ENCODE peak calls at places on chromosomes 16 and 17, in six cellular contexts. One of them, this sample, is unnamed.

GRCh38 chr17:50931003-50931878 is 65.1 kb upstream of the TOB1 start:
- DNase-seq in sciatic nerve: peak
- DNase-seq in stimulated activated CD8-positive, alpha-beta memory T cell treated with anti-CD3 and anti-CD28 coated beads, Interleukin-12 subunit alpha, Interleukin-12 subunit beta, amount 100 ng/mL, for 1 hour: peak
- DNase-seq in iPS-NIHi11: peak
- DNase-seq in activated CD4-positive, alpha-beta T cell treated with anti-CD3 and anti-CD28 coated beads, Interleukin-2, amount 50 U/mL, for 4 hours: peak
- DNase-seq in T-helper 17 cell: no peak
- DNase-seq in this sample: peak

GRCh38 chr17:63345598-63345997 is 100.5 kb downstream of the CYB561 start:
- DNase-seq in sciatic nerve: no peak
- DNase-seq in stimulated activated CD8-positive, alpha-beta memory T cell treated with anti-CD3 and anti-CD28 coated beads, Interleukin-12 subunit alpha, Interleukin-12 subunit beta, amount 100 ng/mL, for 1 hour: no peak
- DNase-seq in iPS-NIHi11: no peak
- DNase-seq in activated CD4-positive, alpha-beta T cell treated with anti-CD3 and anti-CD28 coated beads, Interleukin-2, amount 50 U/mL, for 4 hours: no peak
- DNase-seq in T-helper 17 cell: no peak
- DNase-seq in this sample: no peak

GRCh38 chr17:75428775-75429469 is 23.4 kb upstream of the GRB2 start:
- DNase-seq in sciatic nerve: no peak
- DNase-seq in stimulated activated CD8-positive, alpha-beta memory T cell treated with anti-CD3 and anti-CD28 coated beads, Interleukin-12 subunit alpha, Interleukin-12 subunit beta, amount 100 ng/mL, for 1 hour: no peak
- DNase-seq in iPS-NIHi11: no peak
- DNase-seq in activated CD4-positive, alpha-beta T cell treated with anti-CD3 and anti-CD28 coated beads, Interleukin-2, amount 50 U/mL, for 4 hours: no peak
- DNase-seq in T-helper 17 cell: no peak
- DNase-seq in this sample: no peak

GRCh38 chr16:77584205-77584859 is 138.0 kb upstream of the NUDT7 start:
- DNase-seq in sciatic nerve: no peak
- DNase-seq in stimulated activated CD8-positive, alpha-beta memory T cell treated with anti-CD3 and anti-CD28 coated beads, Interleukin-12 subunit alpha, Interleukin-12 subunit beta, amount 100 ng/mL, for 1 hour: no peak
- DNase-seq in iPS-NIHi11: peak
- DNase-seq in activated CD4-positive, alpha-beta T cell treated with anti-CD3 and anti-CD28 coated beads, Interleukin-2, amount 50 U/mL, for 4 hours: peak
- DNase-seq in T-helper 17 cell: no peak
- DNase-seq in this sample: peak

GRCh38 chr17:29567362-29568330 is 809 bp upstream of the ABHD15 start:
- DNase-seq in sciatic nerve: peak
- DNase-seq in stimulated activated CD8-positive, alpha-beta memory T cell treated with anti-CD3 and anti-CD28 coated beads, Interleukin-12 subunit alpha, Interleukin-12 subunit beta, amount 100 ng/mL, for 1 hour: peak
- DNase-seq in iPS-NIHi11: peak
- DNase-seq in activated CD4-positive, alpha-beta T cell treated with anti-CD3 and anti-CD28 coated beads, Interleukin-2, amount 50 U/mL, for 4 hours: peak
- DNase-seq in T-helper 17 cell: peak
- DNase-seq in this sample: peak

GRCh38 chr16:21684199-21684598 is 20.4 kb downstream of the OTOA start:
- DNase-seq in sciatic nerve: peak
- DNase-seq in stimulated activated CD8-positive, alpha-beta memory T cell treated with anti-CD3 and anti-CD28 coated beads, Interleukin-12 subunit alpha, Interleukin-12 subunit beta, amount 100 ng/mL, for 1 hour: no peak
- DNase-seq in iPS-NIHi11: peak
- DNase-seq in activated CD4-positive, alpha-beta T cell treated with anti-CD3 and anti-CD28 coated beads, Interleukin-2, amount 50 U/mL, for 4 hours: peak
- DNase-seq in T-helper 17 cell: no peak
- DNase-seq in this sample: no peak

GRCh38 chr17:28347261-28347891 is 10.0 kb downstream of the POLDIP2 start:
- DNase-seq in sciatic nerve: no peak
- DNase-seq in stimulated activated CD8-positive, alpha-beta memory T cell treated with anti-CD3 and anti-CD28 coated beads, Interleukin-12 subunit alpha, Interleukin-12 subunit beta, amount 100 ng/mL, for 1 hour: no peak
- DNase-seq in iPS-NIHi11: no peak
- DNase-seq in activated CD4-positive, alpha-beta T cell treated with anti-CD3 and anti-CD28 coated beads, Interleukin-2, amount 50 U/mL, for 4 hours: no peak
- DNase-seq in T-helper 17 cell: no peak
- DNase-seq in this sample: no peak

GRCh38 chr16:24537474-24538337 is 1.7 kb upstream of the RBBP6 start:
- DNase-seq in sciatic nerve: no peak
- DNase-seq in stimulated activated CD8-positive, alpha-beta memory T cell treated with anti-CD3 and anti-CD28 coated beads, Interleukin-12 subunit alpha, Interleukin-12 subunit beta, amount 100 ng/mL, for 1 hour: no peak
- DNase-seq in iPS-NIHi11: no peak
- DNase-seq in activated CD4-positive, alpha-beta T cell treated with anti-CD3 and anti-CD28 coated beads, Interleukin-2, amount 50 U/mL, for 4 hours: no peak
- DNase-seq in T-helper 17 cell: no peak
- DNase-seq in this sample: no peak

GRCh38 chr16:57834936-57835335 is 32.6 kb upstream of the KIFC3 start:
- DNase-seq in sciatic nerve: no peak
- DNase-seq in stimulated activated CD8-positive, alpha-beta memory T cell treated with anti-CD3 and anti-CD28 coated beads, Interleukin-12 subunit alpha, Interleukin-12 subunit beta, amount 100 ng/mL, for 1 hour: no peak
- DNase-seq in iPS-NIHi11: peak
- DNase-seq in activated CD4-positive, alpha-beta T cell treated with anti-CD3 and anti-CD28 coated beads, Interleukin-2, amount 50 U/mL, for 4 hours: no peak
- DNase-seq in T-helper 17 cell: no peak
- DNase-seq in this sample: no peak

GRCh38 chr17:19017804-19018599 is 13.4 kb upstream of the FAM83G start:
- DNase-seq in sciatic nerve: no peak
- DNase-seq in stimulated activated CD8-positive, alpha-beta memory T cell treated with anti-CD3 and anti-CD28 coated beads, Interleukin-12 subunit alpha, Interleukin-12 subunit beta, amount 100 ng/mL, for 1 hour: no peak
- DNase-seq in iPS-NIHi11: no peak
- DNase-seq in activated CD4-positive, alpha-beta T cell treated with anti-CD3 and anti-CD28 coated beads, Interleukin-2, amount 50 U/mL, for 4 hours: no peak
- DNase-seq in T-helper 17 cell: no peak
- DNase-seq in this sample: no peak

GRCh38 chr17:8402921-8403536 is 5.4 kb upstream of the RNF222 start:
- DNase-seq in sciatic nerve: no peak
- DNase-seq in stimulated activated CD8-positive, alpha-beta memory T cell treated with anti-CD3 and anti-CD28 coated beads, Interleukin-12 subunit alpha, Interleukin-12 subunit beta, amount 100 ng/mL, for 1 hour: no peak
- DNase-seq in iPS-NIHi11: no peak
- DNase-seq in activated CD4-positive, alpha-beta T cell treated with anti-CD3 and anti-CD28 coated beads, Interleukin-2, amount 50 U/mL, for 4 hours: no peak
- DNase-seq in T-helper 17 cell: no peak
- DNase-seq in this sample: no peak

GRCh38 chr16:24980077-24980793 is 34.9 kb downstream of the ARHGAP17 start:
- DNase-seq in sciatic nerve: no peak
- DNase-seq in stimulated activated CD8-positive, alpha-beta memory T cell treated with anti-CD3 and anti-CD28 coated beads, Interleukin-12 subunit alpha, Interleukin-12 subunit beta, amount 100 ng/mL, for 1 hour: no peak
- DNase-seq in iPS-NIHi11: no peak
- DNase-seq in activated CD4-positive, alpha-beta T cell treated with anti-CD3 and anti-CD28 coated beads, Interleukin-2, amount 50 U/mL, for 4 hours: no peak
- DNase-seq in T-helper 17 cell: no peak
- DNase-seq in this sample: no peak

GRCh38 chr17:77684803-77685580 is 273.5 kb upstream of the TNRC6C start:
- DNase-seq in sciatic nerve: no peak
- DNase-seq in stimulated activated CD8-positive, alpha-beta memory T cell treated with anti-CD3 and anti-CD28 coated beads, Interleukin-12 subunit alpha, Interleukin-12 subunit beta, amount 100 ng/mL, for 1 hour: no peak
- DNase-seq in iPS-NIHi11: no peak
- DNase-seq in activated CD4-positive, alpha-beta T cell treated with anti-CD3 and anti-CD28 coated beads, Interleukin-2, amount 50 U/mL, for 4 hours: no peak
- DNase-seq in T-helper 17 cell: no peak
- DNase-seq in this sample: no peak

GRCh38 chr16:10946308-10946707 is 1.9 kb downstream of the CLEC16A start:
- DNase-seq in sciatic nerve: no peak
- DNase-seq in stimulated activated CD8-positive, alpha-beta memory T cell treated with anti-CD3 and anti-CD28 coated beads, Interleukin-12 subunit alpha, Interleukin-12 subunit beta, amount 100 ng/mL, for 1 hour: no peak
- DNase-seq in iPS-NIHi11: peak
- DNase-seq in activated CD4-positive, alpha-beta T cell treated with anti-CD3 and anti-CD28 coated beads, Interleukin-2, amount 50 U/mL, for 4 hours: no peak
- DNase-seq in T-helper 17 cell: no peak
- DNase-seq in this sample: no peak

GRCh38 chr17:14351493-14351892 is 50.6 kb downstream of the HS3ST3B1 start:
- DNase-seq in sciatic nerve: no peak
- DNase-seq in stimulated activated CD8-positive, alpha-beta memory T cell treated with anti-CD3 and anti-CD28 coated beads, Interleukin-12 subunit alpha, Interleukin-12 subunit beta, amount 100 ng/mL, for 1 hour: no peak
- DNase-seq in iPS-NIHi11: no peak
- DNase-seq in activated CD4-positive, alpha-beta T cell treated with anti-CD3 and anti-CD28 coated beads, Interleukin-2, amount 50 U/mL, for 4 hours: no peak
- DNase-seq in T-helper 17 cell: no peak
- DNase-seq in this sample: no peak

GRCh38 chr16:55955845-55956244 is 80.7 kb upstream of the CES5A start:
- DNase-seq in sciatic nerve: no peak
- DNase-seq in stimulated activated CD8-positive, alpha-beta memory T cell treated with anti-CD3 and anti-CD28 coated beads, Interleukin-12 subunit alpha, Interleukin-12 subunit beta, amount 100 ng/mL, for 1 hour: no peak
- DNase-seq in iPS-NIHi11: no peak
- DNase-seq in activated CD4-positive, alpha-beta T cell treated with anti-CD3 and anti-CD28 coated beads, Interleukin-2, amount 50 U/mL, for 4 hours: no peak
- DNase-seq in T-helper 17 cell: no peak
- DNase-seq in this sample: peak

GRCh38 chr16:30398660-30399434 is 3.6 kb downstream of the ZNF48 start:
- DNase-seq in sciatic nerve: no peak
- DNase-seq in stimulated activated CD8-positive, alpha-beta memory T cell treated with anti-CD3 and anti-CD28 coated beads, Interleukin-12 subunit alpha, Interleukin-12 subunit beta, amount 100 ng/mL, for 1 hour: no peak
- DNase-seq in iPS-NIHi11: no peak
- DNase-seq in activated CD4-positive, alpha-beta T cell treated with anti-CD3 and anti-CD28 coated beads, Interleukin-2, amount 50 U/mL, for 4 hours: no peak
- DNase-seq in T-helper 17 cell: no peak
- DNase-seq in this sample: no peak

GRCh38 chr17:74678541-74678940 is 34.2 kb downstream of the CD300LF start:
- DNase-seq in sciatic nerve: no peak
- DNase-seq in stimulated activated CD8-positive, alpha-beta memory T cell treated with anti-CD3 and anti-CD28 coated beads, Interleukin-12 subunit alpha, Interleukin-12 subunit beta, amount 100 ng/mL, for 1 hour: no peak
- DNase-seq in iPS-NIHi11: no peak
- DNase-seq in activated CD4-positive, alpha-beta T cell treated with anti-CD3 and anti-CD28 coated beads, Interleukin-2, amount 50 U/mL, for 4 hours: no peak
- DNase-seq in T-helper 17 cell: no peak
- DNase-seq in this sample: no peak

GRCh38 chr16:82943371-82943770 is 316.6 kb downstream of the CDH13 start:
- DNase-seq in sciatic nerve: no peak
- DNase-seq in stimulated activated CD8-positive, alpha-beta memory T cell treated with anti-CD3 and anti-CD28 coated beads, Interleukin-12 subunit alpha, Interleukin-12 subunit beta, amount 100 ng/mL, for 1 hour: no peak
- DNase-seq in iPS-NIHi11: no peak
- DNase-seq in activated CD4-positive, alpha-beta T cell treated with anti-CD3 and anti-CD28 coated beads, Interleukin-2, amount 50 U/mL, for 4 hours: no peak
- DNase-seq in T-helper 17 cell: no peak
- DNase-seq in this sample: no peak

GRCh38 chr17:48995332-48995870 is 1.8 kb upstream of the IGF2BP1 start:
- DNase-seq in sciatic nerve: no peak
- DNase-seq in stimulated activated CD8-positive, alpha-beta memory T cell treated with anti-CD3 and anti-CD28 coated beads, Interleukin-12 subunit alpha, Interleukin-12 subunit beta, amount 100 ng/mL, for 1 hour: no peak
- DNase-seq in iPS-NIHi11: peak
- DNase-seq in activated CD4-positive, alpha-beta T cell treated with anti-CD3 and anti-CD28 coated beads, Interleukin-2, amount 50 U/mL, for 4 hours: no peak
- DNase-seq in T-helper 17 cell: no peak
- DNase-seq in this sample: no peak

GRCh38 chr16:77594798-77595625 is 127.3 kb upstream of the NUDT7 start:
- DNase-seq in sciatic nerve: no peak
- DNase-seq in stimulated activated CD8-positive, alpha-beta memory T cell treated with anti-CD3 and anti-CD28 coated beads, Interleukin-12 subunit alpha, Interleukin-12 subunit beta, amount 100 ng/mL, for 1 hour: no peak
- DNase-seq in iPS-NIHi11: no peak
- DNase-seq in activated CD4-positive, alpha-beta T cell treated with anti-CD3 and anti-CD28 coated beads, Interleukin-2, amount 50 U/mL, for 4 hours: no peak
- DNase-seq in T-helper 17 cell: no peak
- DNase-seq in this sample: no peak

GRCh38 chr17:43917348-43918025 is 10.2 kb upstream of the MPP2 start:
- DNase-seq in sciatic nerve: no peak
- DNase-seq in stimulated activated CD8-positive, alpha-beta memory T cell treated with anti-CD3 and anti-CD28 coated beads, Interleukin-12 subunit alpha, Interleukin-12 subunit beta, amount 100 ng/mL, for 1 hour: peak
- DNase-seq in iPS-NIHi11: peak
- DNase-seq in activated CD4-positive, alpha-beta T cell treated with anti-CD3 and anti-CD28 coated beads, Interleukin-2, amount 50 U/mL, for 4 hours: peak
- DNase-seq in T-helper 17 cell: peak
- DNase-seq in this sample: peak

GRCh38 chr17:69883139-69883538 is 191.9 kb upstream of the KCNJ16 start:
- DNase-seq in sciatic nerve: no peak
- DNase-seq in stimulated activated CD8-positive, alpha-beta memory T cell treated with anti-CD3 and anti-CD28 coated beads, Interleukin-12 subunit alpha, Interleukin-12 subunit beta, amount 100 ng/mL, for 1 hour: no peak
- DNase-seq in iPS-NIHi11: no peak
- DNase-seq in activated CD4-positive, alpha-beta T cell treated with anti-CD3 and anti-CD28 coated beads, Interleukin-2, amount 50 U/mL, for 4 hours: no peak
- DNase-seq in T-helper 17 cell: no peak
- DNase-seq in this sample: no peak

GRCh38 chr16:4580245-4580644 is 24.1 kb downstream of the C16orf96 start:
- DNase-seq in sciatic nerve: no peak
- DNase-seq in stimulated activated CD8-positive, alpha-beta memory T cell treated with anti-CD3 and anti-CD28 coated beads, Interleukin-12 subunit alpha, Interleukin-12 subunit beta, amount 100 ng/mL, for 1 hour: no peak
- DNase-seq in iPS-NIHi11: no peak
- DNase-seq in activated CD4-positive, alpha-beta T cell treated with anti-CD3 and anti-CD28 coated beads, Interleukin-2, amount 50 U/mL, for 4 hours: no peak
- DNase-seq in T-helper 17 cell: no peak
- DNase-seq in this sample: no peak

GRCh38 chr17:49519781-49520180 is 24.7 kb downstream of the NGFR start:
- DNase-seq in sciatic nerve: peak
- DNase-seq in stimulated activated CD8-positive, alpha-beta memory T cell treated with anti-CD3 and anti-CD28 coated beads, Interleukin-12 subunit alpha, Interleukin-12 subunit beta, amount 100 ng/mL, for 1 hour: no peak
- DNase-seq in iPS-NIHi11: no peak
- DNase-seq in activated CD4-positive, alpha-beta T cell treated with anti-CD3 and anti-CD28 coated beads, Interleukin-2, amount 50 U/mL, for 4 hours: no peak
- DNase-seq in T-helper 17 cell: no peak
- DNase-seq in this sample: no peak

GRCh38 chr17:75400326-75400939 is 5.0 kb downstream of the GRB2 start:
- DNase-seq in sciatic nerve: peak
- DNase-seq in stimulated activated CD8-positive, alpha-beta memory T cell treated with anti-CD3 and anti-CD28 coated beads, Interleukin-12 subunit alpha, Interleukin-12 subunit beta, amount 100 ng/mL, for 1 hour: no peak
- DNase-seq in iPS-NIHi11: no peak
- DNase-seq in activated CD4-positive, alpha-beta T cell treated with anti-CD3 and anti-CD28 coated beads, Interleukin-2, amount 50 U/mL, for 4 hours: no peak
- DNase-seq in T-helper 17 cell: no peak
- DNase-seq in this sample: no peak

GRCh38 chr17:7982171-7982570 is 20.2 kb upstream of the GUCY2D start:
- DNase-seq in sciatic nerve: no peak
- DNase-seq in stimulated activated CD8-positive, alpha-beta memory T cell treated with anti-CD3 and anti-CD28 coated beads, Interleukin-12 subunit alpha, Interleukin-12 subunit beta, amount 100 ng/mL, for 1 hour: no peak
- DNase-seq in iPS-NIHi11: no peak
- DNase-seq in activated CD4-positive, alpha-beta T cell treated with anti-CD3 and anti-CD28 coated beads, Interleukin-2, amount 50 U/mL, for 4 hours: no peak
- DNase-seq in T-helper 17 cell: no peak
- DNase-seq in this sample: no peak

GRCh38 chr17:17822189-17822978 is 14.4 kb downstream of the SREBF1 start:
- DNase-seq in sciatic nerve: peak
- DNase-seq in stimulated activated CD8-positive, alpha-beta memory T cell treated with anti-CD3 and anti-CD28 coated beads, Interleukin-12 subunit alpha, Interleukin-12 subunit beta, amount 100 ng/mL, for 1 hour: no peak
- DNase-seq in iPS-NIHi11: no peak
- DNase-seq in activated CD4-positive, alpha-beta T cell treated with anti-CD3 and anti-CD28 coated beads, Interleukin-2, amount 50 U/mL, for 4 hours: no peak
- DNase-seq in T-helper 17 cell: no peak
- DNase-seq in this sample: peak

GRCh38 chr16:1414532-1415265 is at the start of gene UNKL:
- DNase-seq in sciatic nerve: peak
- DNase-seq in stimulated activated CD8-positive, alpha-beta memory T cell treated with anti-CD3 and anti-CD28 coated beads, Interleukin-12 subunit alpha, Interleukin-12 subunit beta, amount 100 ng/mL, for 1 hour: peak
- DNase-seq in iPS-NIHi11: peak
- DNase-seq in activated CD4-positive, alpha-beta T cell treated with anti-CD3 and anti-CD28 coated beads, Interleukin-2, amount 50 U/mL, for 4 hours: peak
- DNase-seq in T-helper 17 cell: peak
- DNase-seq in this sample: peak

This sample was measured in midbrain.